ENCODE peak calls at places on chromosomes 7 and 10, in ten cellular contexts. One of them, this sample, is unnamed.

GRCh38 chr10:124053971-124054370 is 39.4 kb downstream of the CHST15 start:
- DNase-seq in psoas muscle: no peak
- DNase-seq in posterior vena cava: no peak
- DNase-seq in OCI-LY7: no peak
- DNase-seq in body of pancreas: no peak
- DNase-seq in smooth muscle cell of the brain vasculature: no peak
- DNase-seq in stimulated activated CD4-positive, alpha-beta T cell treated with anti-CD3 and anti-CD28 coated beads, Interleukin-15, amount 100 ng/mL, for 1 hour: no peak
- DNase-seq in cardiac fibroblast: peak; percentile 31
- DNase-seq in HFF-Myc: no peak
- DNase-seq in substantia nigra: no peak
- DNase-seq in this sample: no peak

GRCh38 chr10:4331150-4331549 is 494.9 kb upstream of the AKR1E2 start:
- DNase-seq in psoas muscle: no peak
- DNase-seq in posterior vena cava: no peak
- DNase-seq in OCI-LY7: no peak
- DNase-seq in body of pancreas: no peak
- DNase-seq in smooth muscle cell of the brain vasculature: no peak
- DNase-seq in stimulated activated CD4-positive, alpha-beta T cell treated with anti-CD3 and anti-CD28 coated beads, Interleukin-15, amount 100 ng/mL, for 1 hour: no peak
- DNase-seq in cardiac fibroblast: no peak
- DNase-seq in HFF-Myc: no peak
- DNase-seq in substantia nigra: no peak
- DNase-seq in this sample: no peak

GRCh38 chr10:90111671-90112070 is 410.3 kb downstream of the KIF20B start:
- DNase-seq in psoas muscle: no peak
- DNase-seq in posterior vena cava: no peak
- DNase-seq in OCI-LY7: no peak
- DNase-seq in body of pancreas: no peak
- DNase-seq in smooth muscle cell of the brain vasculature: no peak
- DNase-seq in stimulated activated CD4-positive, alpha-beta T cell treated with anti-CD3 and anti-CD28 coated beads, Interleukin-15, amount 100 ng/mL, for 1 hour: no peak
- DNase-seq in cardiac fibroblast: peak; percentile 18
- DNase-seq in HFF-Myc: no peak
- DNase-seq in substantia nigra: no peak
- DNase-seq in this sample: no peak

GRCh38 chr10:34156781-34157425 is 658.2 kb downstream of the PARD3 start:
- DNase-seq in psoas muscle: no peak
- DNase-seq in posterior vena cava: no peak
- DNase-seq in OCI-LY7: no peak
- DNase-seq in body of pancreas: no peak
- DNase-seq in smooth muscle cell of the brain vasculature: peak; percentile 35
- DNase-seq in stimulated activated CD4-positive, alpha-beta T cell treated with anti-CD3 and anti-CD28 coated beads, Interleukin-15, amount 100 ng/mL, for 1 hour: no peak
- DNase-seq in cardiac fibroblast: peak; percentile 36
- DNase-seq in HFF-Myc: peak; percentile 83
- DNase-seq in substantia nigra: no peak
- DNase-seq in this sample: no peak

GRCh38 chr10:111491154-111491553 is 414.3 kb downstream of the ADRA2A start:
- DNase-seq in psoas muscle: no peak
- DNase-seq in posterior vena cava: no peak
- DNase-seq in OCI-LY7: no peak
- DNase-seq in body of pancreas: no peak
- DNase-seq in smooth muscle cell of the brain vasculature: no peak
- DNase-seq in stimulated activated CD4-positive, alpha-beta T cell treated with anti-CD3 and anti-CD28 coated beads, Interleukin-15, amount 100 ng/mL, for 1 hour: no peak
- DNase-seq in cardiac fibroblast: no peak
- DNase-seq in HFF-Myc: no peak
- DNase-seq in substantia nigra: no peak
- DNase-seq in this sample: no peak

GRCh38 chr7:106775552-106775936 is 89.5 kb upstream of the PIK3CG start:
- DNase-seq in psoas muscle: no peak
- DNase-seq in posterior vena cava: no peak
- DNase-seq in OCI-LY7: no peak
- DNase-seq in body of pancreas: no peak
- DNase-seq in smooth muscle cell of the brain vasculature: no peak
- DNase-seq in stimulated activated CD4-positive, alpha-beta T cell treated with anti-CD3 and anti-CD28 coated beads, Interleukin-15, amount 100 ng/mL, for 1 hour: no peak
- DNase-seq in cardiac fibroblast: peak; percentile 57
- DNase-seq in HFF-Myc: peak; percentile 70
- DNase-seq in substantia nigra: no peak
- DNase-seq in this sample: no peak

GRCh38 chr7:23472974-23473847 is 2.9 kb upstream of the IGF2BP3 start:
- DNase-seq in psoas muscle: no peak
- DNase-seq in posterior vena cava: no peak
- DNase-seq in OCI-LY7: peak; percentile 62
- DNase-seq in body of pancreas: no peak
- DNase-seq in smooth muscle cell of the brain vasculature: no peak
- DNase-seq in stimulated activated CD4-positive, alpha-beta T cell treated with anti-CD3 and anti-CD28 coated beads, Interleukin-15, amount 100 ng/mL, for 1 hour: no peak
- DNase-seq in cardiac fibroblast: no peak
- DNase-seq in HFF-Myc: no peak
- DNase-seq in substantia nigra: no peak
- DNase-seq in this sample: no peak

GRCh38 chr7:1823376-1824150 is 153.5 kb downstream of the ELFN1 start:
- DNase-seq in psoas muscle: no peak
- DNase-seq in posterior vena cava: peak; percentile 54
- DNase-seq in OCI-LY7: no peak
- DNase-seq in body of pancreas: no peak
- DNase-seq in smooth muscle cell of the brain vasculature: no peak
- DNase-seq in stimulated activated CD4-positive, alpha-beta T cell treated with anti-CD3 and anti-CD28 coated beads, Interleukin-15, amount 100 ng/mL, for 1 hour: no peak
- DNase-seq in cardiac fibroblast: no peak
- DNase-seq in HFF-Myc: no peak
- DNase-seq in substantia nigra: no peak
- DNase-seq in this sample: no peak

GRCh38 chr10:121077331-121077730 is 226.2 kb downstream of the WDR11 start:
- DNase-seq in psoas muscle: peak; percentile 64
- DNase-seq in posterior vena cava: no peak
- DNase-seq in OCI-LY7: no peak
- DNase-seq in body of pancreas: peak; percentile 21
- DNase-seq in smooth muscle cell of the brain vasculature: no peak
- DNase-seq in stimulated activated CD4-positive, alpha-beta T cell treated with anti-CD3 and anti-CD28 coated beads, Interleukin-15, amount 100 ng/mL, for 1 hour: no peak
- DNase-seq in cardiac fibroblast: peak; percentile 20
- DNase-seq in HFF-Myc: no peak
- DNase-seq in substantia nigra: no peak
- DNase-seq in this sample: no peak

GRCh38 chr7:24907311-24907886 is 72.6 kb downstream of the OSBPL3 start:
- DNase-seq in psoas muscle: no peak
- DNase-seq in posterior vena cava: no peak
- DNase-seq in OCI-LY7: no peak
- DNase-seq in body of pancreas: no peak
- DNase-seq in smooth muscle cell of the brain vasculature: no peak
- DNase-seq in stimulated activated CD4-positive, alpha-beta T cell treated with anti-CD3 and anti-CD28 coated beads, Interleukin-15, amount 100 ng/mL, for 1 hour: no peak
- DNase-seq in cardiac fibroblast: peak; percentile 43
- DNase-seq in HFF-Myc: no peak
- DNase-seq in substantia nigra: no peak
- DNase-seq in this sample: no peak

GRCh38 chr7:18320971-18321567 is 174.5 kb upstream of the HDAC9 start:
- DNase-seq in psoas muscle: no peak
- DNase-seq in posterior vena cava: no peak
- DNase-seq in OCI-LY7: peak; percentile 47
- DNase-seq in body of pancreas: peak; percentile 11
- DNase-seq in smooth muscle cell of the brain vasculature: peak; percentile 18
- DNase-seq in stimulated activated CD4-positive, alpha-beta T cell treated with anti-CD3 and anti-CD28 coated beads, Interleukin-15, amount 100 ng/mL, for 1 hour: no peak
- DNase-seq in cardiac fibroblast: peak; percentile 69
- DNase-seq in HFF-Myc: peak; percentile 9
- DNase-seq in substantia nigra: no peak
- DNase-seq in this sample: no peak

GRCh38 chr10:78869508-78870439 is 199.0 kb upstream of the ZMIZ1 start:
- DNase-seq in psoas muscle: no peak
- DNase-seq in posterior vena cava: no peak
- DNase-seq in OCI-LY7: no peak
- DNase-seq in body of pancreas: no peak
- DNase-seq in smooth muscle cell of the brain vasculature: no peak
- DNase-seq in stimulated activated CD4-positive, alpha-beta T cell treated with anti-CD3 and anti-CD28 coated beads, Interleukin-15, amount 100 ng/mL, for 1 hour: no peak
- DNase-seq in cardiac fibroblast: no peak
- DNase-seq in HFF-Myc: no peak
- DNase-seq in substantia nigra: no peak
- DNase-seq in this sample: no peak

GRCh38 chr7:4610768-4611467 is 71.2 kb upstream of the FOXK1 start:
- DNase-seq in psoas muscle: no peak
- DNase-seq in posterior vena cava: peak; percentile 53
- DNase-seq in OCI-LY7: peak; percentile 69
- DNase-seq in body of pancreas: peak; percentile 71
- DNase-seq in smooth muscle cell of the brain vasculature: peak; percentile 50
- DNase-seq in stimulated activated CD4-positive, alpha-beta T cell treated with anti-CD3 and anti-CD28 coated beads, Interleukin-15, amount 100 ng/mL, for 1 hour: no peak
- DNase-seq in cardiac fibroblast: peak; percentile 78
- DNase-seq in HFF-Myc: no peak
- DNase-seq in substantia nigra: no peak
- DNase-seq in this sample: peak; percentile 53

GRCh38 chr7:138661236-138661635 is 39.9 kb downstream of the SVOPL start:
- DNase-seq in psoas muscle: no peak
- DNase-seq in posterior vena cava: no peak
- DNase-seq in OCI-LY7: no peak
- DNase-seq in body of pancreas: no peak
- DNase-seq in smooth muscle cell of the brain vasculature: no peak
- DNase-seq in stimulated activated CD4-positive, alpha-beta T cell treated with anti-CD3 and anti-CD28 coated beads, Interleukin-15, amount 100 ng/mL, for 1 hour: no peak
- DNase-seq in cardiac fibroblast: no peak
- DNase-seq in HFF-Myc: no peak
- DNase-seq in substantia nigra: no peak
- DNase-seq in this sample: no peak

GRCh38 chr7:130494480-130494879 is 2.6 kb downstream of the MEST start:
- DNase-seq in psoas muscle: no peak
- DNase-seq in posterior vena cava: no peak
- DNase-seq in OCI-LY7: no peak
- DNase-seq in body of pancreas: no peak
- DNase-seq in smooth muscle cell of the brain vasculature: no peak
- DNase-seq in stimulated activated CD4-positive, alpha-beta T cell treated with anti-CD3 and anti-CD28 coated beads, Interleukin-15, amount 100 ng/mL, for 1 hour: no peak
- DNase-seq in cardiac fibroblast: no peak
- DNase-seq in HFF-Myc: no peak
- DNase-seq in substantia nigra: no peak
- DNase-seq in this sample: no peak

GRCh38 chr10:91528768-91529167 is 104.1 kb downstream of the PPP1R3C start:
- DNase-seq in psoas muscle: no peak
- DNase-seq in posterior vena cava: no peak
- DNase-seq in OCI-LY7: no peak
- DNase-seq in body of pancreas: peak; percentile 65
- DNase-seq in smooth muscle cell of the brain vasculature: no peak
- DNase-seq in stimulated activated CD4-positive, alpha-beta T cell treated with anti-CD3 and anti-CD28 coated beads, Interleukin-15, amount 100 ng/mL, for 1 hour: no peak
- DNase-seq in cardiac fibroblast: no peak
- DNase-seq in HFF-Myc: no peak
- DNase-seq in substantia nigra: no peak
- DNase-seq in this sample: no peak

GRCh38 chr7:12210179-12211053 is 678 bp upstream of the TMEM106B start:
- DNase-seq in psoas muscle: no peak
- DNase-seq in posterior vena cava: no peak
- DNase-seq in OCI-LY7: no peak
- DNase-seq in body of pancreas: peak; percentile 71
- DNase-seq in smooth muscle cell of the brain vasculature: no peak
- DNase-seq in stimulated activated CD4-positive, alpha-beta T cell treated with anti-CD3 and anti-CD28 coated beads, Interleukin-15, amount 100 ng/mL, for 1 hour: peak; percentile 8
- DNase-seq in cardiac fibroblast: no peak
- DNase-seq in HFF-Myc: no peak
- DNase-seq in substantia nigra: peak; percentile 32
- DNase-seq in this sample: no peak

GRCh38 chr10:110841767-110842267 is 29.9 kb upstream of the PDCD4 start:
- DNase-seq in psoas muscle: no peak
- DNase-seq in posterior vena cava: no peak
- DNase-seq in OCI-LY7: peak; percentile 95
- DNase-seq in body of pancreas: no peak
- DNase-seq in smooth muscle cell of the brain vasculature: no peak
- DNase-seq in stimulated activated CD4-positive, alpha-beta T cell treated with anti-CD3 and anti-CD28 coated beads, Interleukin-15, amount 100 ng/mL, for 1 hour: no peak
- DNase-seq in cardiac fibroblast: no peak
- DNase-seq in HFF-Myc: no peak
- DNase-seq in substantia nigra: no peak
- DNase-seq in this sample: peak; percentile 69

GRCh38 chr10:59864141-59864962 is 42.0 kb downstream of the CCDC6 start:
- DNase-seq in psoas muscle: no peak
- DNase-seq in posterior vena cava: no peak
- DNase-seq in OCI-LY7: no peak
- DNase-seq in body of pancreas: no peak
- DNase-seq in smooth muscle cell of the brain vasculature: no peak
- DNase-seq in stimulated activated CD4-positive, alpha-beta T cell treated with anti-CD3 and anti-CD28 coated beads, Interleukin-15, amount 100 ng/mL, for 1 hour: no peak
- DNase-seq in cardiac fibroblast: no peak
- DNase-seq in HFF-Myc: no peak
- DNase-seq in substantia nigra: no peak
- DNase-seq in this sample: no peak

GRCh38 chr10:29169021-29169420 is 119.8 kb upstream of the LYZL1 start:
- DNase-seq in psoas muscle: no peak
- DNase-seq in posterior vena cava: no peak
- DNase-seq in OCI-LY7: no peak
- DNase-seq in body of pancreas: no peak
- DNase-seq in smooth muscle cell of the brain vasculature: no peak
- DNase-seq in stimulated activated CD4-positive, alpha-beta T cell treated with anti-CD3 and anti-CD28 coated beads, Interleukin-15, amount 100 ng/mL, for 1 hour: no peak
- DNase-seq in cardiac fibroblast: no peak
- DNase-seq in HFF-Myc: no peak
- DNase-seq in substantia nigra: no peak
- DNase-seq in this sample: no peak

GRCh38 chr10:132434405-132435005 is 37.5 kb downstream of the PWWP2B start:
- DNase-seq in psoas muscle: no peak
- DNase-seq in posterior vena cava: no peak
- DNase-seq in OCI-LY7: peak; percentile 69
- DNase-seq in body of pancreas: peak; percentile 66
- DNase-seq in smooth muscle cell of the brain vasculature: no peak
- DNase-seq in stimulated activated CD4-positive, alpha-beta T cell treated with anti-CD3 and anti-CD28 coated beads, Interleukin-15, amount 100 ng/mL, for 1 hour: peak; percentile 41
- DNase-seq in cardiac fibroblast: no peak
- DNase-seq in HFF-Myc: no peak
- DNase-seq in substantia nigra: no peak
- DNase-seq in this sample: peak; percentile 60

GRCh38 chr7:80831996-80832395 is 86.9 kb downstream of the SEMA3C start:
- DNase-seq in psoas muscle: no peak
- DNase-seq in posterior vena cava: no peak
- DNase-seq in OCI-LY7: no peak
- DNase-seq in body of pancreas: no peak
- DNase-seq in smooth muscle cell of the brain vasculature: no peak
- DNase-seq in stimulated activated CD4-positive, alpha-beta T cell treated with anti-CD3 and anti-CD28 coated beads, Interleukin-15, amount 100 ng/mL, for 1 hour: no peak
- DNase-seq in cardiac fibroblast: no peak
- DNase-seq in HFF-Myc: no peak
- DNase-seq in substantia nigra: no peak
- DNase-seq in this sample: no peak

GRCh38 chr10:59654007-59654406 is 55.6 kb downstream of the SLC16A9 start:
- DNase-seq in psoas muscle: no peak
- DNase-seq in posterior vena cava: no peak
- DNase-seq in OCI-LY7: peak; percentile 2
- DNase-seq in body of pancreas: peak; percentile 3
- DNase-seq in smooth muscle cell of the brain vasculature: no peak
- DNase-seq in stimulated activated CD4-positive, alpha-beta T cell treated with anti-CD3 and anti-CD28 coated beads, Interleukin-15, amount 100 ng/mL, for 1 hour: no peak
- DNase-seq in cardiac fibroblast: no peak
- DNase-seq in HFF-Myc: no peak
- DNase-seq in substantia nigra: no peak
- DNase-seq in this sample: no peak

GRCh38 chr10:132543916-132544743 is 6.5 kb downstream of the INPP5A start:
- DNase-seq in psoas muscle: peak; percentile 27
- DNase-seq in posterior vena cava: peak; percentile 48
- DNase-seq in OCI-LY7: no peak
- DNase-seq in body of pancreas: no peak
- DNase-seq in smooth muscle cell of the brain vasculature: no peak
- DNase-seq in stimulated activated CD4-positive, alpha-beta T cell treated with anti-CD3 and anti-CD28 coated beads, Interleukin-15, amount 100 ng/mL, for 1 hour: no peak
- DNase-seq in cardiac fibroblast: no peak
- DNase-seq in HFF-Myc: no peak
- DNase-seq in substantia nigra: no peak
- DNase-seq in this sample: no peak

GRCh38 chr10:117112220-117112619 is 25.9 kb downstream of the VAX1 start:
- DNase-seq in psoas muscle: no peak
- DNase-seq in posterior vena cava: no peak
- DNase-seq in OCI-LY7: no peak
- DNase-seq in body of pancreas: no peak
- DNase-seq in smooth muscle cell of the brain vasculature: no peak
- DNase-seq in stimulated activated CD4-positive, alpha-beta T cell treated with anti-CD3 and anti-CD28 coated beads, Interleukin-15, amount 100 ng/mL, for 1 hour: no peak
- DNase-seq in cardiac fibroblast: no peak
- DNase-seq in HFF-Myc: no peak
- DNase-seq in substantia nigra: no peak
- DNase-seq in this sample: no peak

GRCh38 chr7:108402865-108403264 is 53.4 kb downstream of the NRCAM start:
- DNase-seq in psoas muscle: no peak
- DNase-seq in posterior vena cava: no peak
- DNase-seq in OCI-LY7: no peak
- DNase-seq in body of pancreas: peak; percentile 16
- DNase-seq in smooth muscle cell of the brain vasculature: peak; percentile 29
- DNase-seq in stimulated activated CD4-positive, alpha-beta T cell treated with anti-CD3 and anti-CD28 coated beads, Interleukin-15, amount 100 ng/mL, for 1 hour: no peak
- DNase-seq in cardiac fibroblast: peak; percentile 64
- DNase-seq in HFF-Myc: no peak
- DNase-seq in substantia nigra: no peak
- DNase-seq in this sample: no peak

GRCh38 chr7:27453702-27454405 is 208.8 kb downstream of the HIBADH start:
- DNase-seq in psoas muscle: no peak
- DNase-seq in posterior vena cava: no peak
- DNase-seq in OCI-LY7: no peak
- DNase-seq in body of pancreas: peak; percentile 12
- DNase-seq in smooth muscle cell of the brain vasculature: peak; percentile 62
- DNase-seq in stimulated activated CD4-positive, alpha-beta T cell treated with anti-CD3 and anti-CD28 coated beads, Interleukin-15, amount 100 ng/mL, for 1 hour: no peak
- DNase-seq in cardiac fibroblast: peak; percentile 66
- DNase-seq in HFF-Myc: no peak
- DNase-seq in substantia nigra: no peak
- DNase-seq in this sample: no peak

GRCh38 chr10:87860156-87860795 is 3.1 kb downstream of the KLLN start:
- DNase-seq in psoas muscle: no peak
- DNase-seq in posterior vena cava: no peak
- DNase-seq in OCI-LY7: peak; percentile 84
- DNase-seq in body of pancreas: peak; percentile 45
- DNase-seq in smooth muscle cell of the brain vasculature: peak; percentile 55
- DNase-seq in stimulated activated CD4-positive, alpha-beta T cell treated with anti-CD3 and anti-CD28 coated beads, Interleukin-15, amount 100 ng/mL, for 1 hour: no peak
- DNase-seq in cardiac fibroblast: peak; percentile 68
- DNase-seq in HFF-Myc: peak; percentile 66
- DNase-seq in substantia nigra: no peak
- DNase-seq in this sample: peak; percentile 71

This sample was measured in naive B cell.